ENCODE peak calls at places on chromosomes 4 and X, in five cellular contexts. U, O, R, V and K are unnamed samples.

GRCh38 chr4:174177536-174177935 is 105.9 kb downstream of the FBXO8 start:
- DNase-seq in U (no peak), O (no peak), R (no peak), V (no peak), K (no peak)

GRCh38 chrX:150361070-150361776 is 1.9 kb upstream of the MAMLD1 start:
- DNase-seq in U (no peak), O (peak; percentile 17), R (no peak), V (no peak), K (no peak)

GRCh38 chr4:6546681-6547447 is 28.1 kb upstream of the MAN2B2 start:
- DNase-seq in U (peak; percentile 39), O (peak; percentile 32), R (peak; percentile 73), V (peak; percentile 31), K (peak; percentile 15)

GRCh38 chrX:13652256-13653021 is 502 bp upstream of the TCEANC start:
- DNase-seq in U (no peak), O (no peak), R (no peak), V (no peak), K (no peak)

GRCh38 chr4:186029731-186030421 is 39.1 kb upstream of the TLR3 start:
- DNase-seq in U (no peak), O (no peak), R (no peak), V (no peak), K (no peak)

GRCh38 chrX:135437867-135438733 is 16.4 kb downstream of the SMIM10L2A start:
- DNase-seq in U (no peak), O (no peak), R (peak; percentile 26), V (no peak), K (no peak)

GRCh38 chr4:3464911-3465697 is 2.0 kb downstream of the DOK7 start:
- DNase-seq in U (no peak), O (no peak), R (no peak), V (no peak), K (no peak)

GRCh38 chr4:57102050-57102564 is 8.1 kb downstream of the IGFBP7 start:
- DNase-seq in U (no peak), O (no peak), R (no peak), V (no peak), K (no peak)

GRCh38 chr4:109164011-109164410 is 138.4 kb downstream of the COL25A1 start:
- DNase-seq in U (no peak), O (no peak), R (no peak), V (no peak), K (no peak)

GRCh38 chrX:45070116-45071007 is 130.3 kb downstream of the DIPK2B start:
- DNase-seq in U (no peak), O (no peak), R (no peak), V (no peak), K (peak; percentile 1)

GRCh38 chr4:27048350-27049100 is 187.9 kb downstream of the STIM2 start:
- DNase-seq in U (no peak), O (no peak), R (peak; percentile 8), V (no peak), K (no peak)